ENCODE peak calls at places on chromosome 5, in four cellular contexts. S is CD8-positive, alpha-beta T cell; K is Jurkat, Clone E6-1; Q is IMR-90. Z is an unnamed sample.
A peak's percentile ranks its signal among the peaks of the same experiment; 100 is the strongest.

GRCh38 chr5:54243483-54244080 is 66.8 kb downstream of the ARL15 start:
- DNase-seq in Q (peak; percentile 47), S (no peak), K (peak; percentile 19), Z (peak; percentile 51)

GRCh38 chr5:19175776-19176570 is 812.0 kb downstream of the CDH18 start:
- DNase-seq in S (no peak), K (no peak), Q (no peak), Z (no peak)

GRCh38 chr5:97405941-97406340 is 222.9 kb upstream of the RIOK2 start:
- DNase-seq in K (no peak), Q (no peak), S (no peak), Z (no peak)

GRCh38 chr5:139820606-139821005 is 25.0 kb downstream of the PSD2 start:
- DNase-seq in Q (no peak), S (no peak), K (no peak), Z (no peak)

GRCh38 chr5:93581738-93582414 is 857 bp upstream of the NR2F1-AS1 start:
- DNase-seq in K (no peak), Q (peak; percentile 81), S (no peak), Z (no peak)

GRCh38 chr5:134543820-134544692 is 18.6 kb downstream of the JADE2 start:
- DNase-seq in Q (no peak), K (peak; percentile 68), S (no peak), Z (peak; percentile 85)

GRCh38 chr5:168407222-168407621 is 79.0 kb upstream of the RARS1 start:
- DNase-seq in K (no peak), S (no peak), Q (peak; percentile 25), Z (no peak)

GRCh38 chr5:106121972-106122605 is 1548.6 kb downstream of the EFNA5 start:
- DNase-seq in S (no peak), Q (peak; percentile 4), K (peak; percentile 1), Z (peak; percentile 41)

GRCh38 chr5:149687789-149688188 is 42.3 kb upstream of the PPARGC1B start:
- DNase-seq in Q (no peak), K (no peak), S (no peak), Z (no peak)

GRCh38 chr5:92050970-92051369 is 667.9 kb upstream of the ARRDC3 start:
- DNase-seq in S (no peak), K (no peak), Q (no peak), Z (no peak)

GRCh38 chr5:7628820-7629219 is 222.1 kb downstream of the CFAP90 start:
- DNase-seq in K (no peak), S (no peak), Q (no peak), Z (no peak)

GRCh38 chr5:138668451-138668850 is 84.8 kb upstream of the CTNNA1 start:
- DNase-seq in K (peak; percentile 67), S (peak; percentile 21), Q (no peak), Z (peak; percentile 53)

GRCh38 chr5:31116466-31117031 is 76.9 kb upstream of the CDH6 start:
- DNase-seq in K (no peak), S (no peak), Q (no peak), Z (no peak)

GRCh38 chr5:59351076-59351794 is 542.3 kb downstream of the PDE4D start:
- DNase-seq in Q (peak; percentile 29), S (no peak), K (no peak), Z (no peak)

GRCh38 chr5:115423541-115423940 is 121.0 kb downstream of the FEM1C start:
- DNase-seq in Q (no peak), K (no peak), S (no peak), Z (no peak)

GRCh38 chr5:15533124-15533893 is 33.3 kb downstream of the FBXL7 start:
- DNase-seq in K (no peak), Q (peak; percentile 55), S (no peak), Z (no peak)

GRCh38 chr5:83077662-83078261 is 415 bp downstream of the XRCC4 start:
- DNase-seq in Q (peak; percentile 31), S (peak; percentile 4), K (peak; percentile 17), Z (peak; percentile 37)

GRCh38 chr5:168694289-168694688 is 115.1 kb upstream of the PANK3 start:
- DNase-seq in S (no peak), Q (no peak), K (no peak), Z (no peak)

GRCh38 chr5:179149278-179149677 is 89.1 kb downstream of the ZNF354C start:
- DNase-seq in K (no peak), Q (no peak), S (no peak), Z (no peak)

GRCh38 chr5:146369691-146370090 is 31.1 kb downstream of the POU4F3 start:
- DNase-seq in K (no peak), Q (peak; percentile 53), S (no peak), Z (no peak)

GRCh38 chr5:107869459-107870115 is 198.8 kb upstream of the EFNA5 start:
- DNase-seq in K (no peak), Q (peak; percentile 84), S (no peak), Z (no peak)

GRCh38 chr5:10585120-10585915 is 21.4 kb downstream of the ANKRD33B start:
- DNase-seq in Q (no peak), S (no peak), K (peak; percentile 74), Z (no peak)

GRCh38 chr5:67303356-67303755 is 106.8 kb upstream of the CD180 start:
- DNase-seq in S (no peak), Q (peak; percentile 40), K (peak; percentile 1), Z (no peak)

GRCh38 chr5:6105350-6105749 is 273.0 kb downstream of the MED10 start:
- DNase-seq in S (no peak), Q (no peak), K (no peak), Z (no peak)

GRCh38 chr5:149118463-149118862 is 22.8 kb upstream of the ABLIM3 start:
- DNase-seq in S (no peak), K (no peak), Q (peak; percentile 21), Z (no peak)

GRCh38 chr5:139562847-139563246 is 1.7 kb downstream of the UBE2D2 start:
- DNase-seq in Q (no peak), K (no peak), S (no peak), Z (no peak)

GRCh38 chr5:71475788-71476384 is 20.4 kb downstream of the BDP1 start:
- DNase-seq in K (no peak), S (no peak), Q (peak; percentile 29), Z (peak; percentile 9)

GRCh38 chr5:121968910-121969607 is 7.3 kb downstream of the SRFBP1 start:
- DNase-seq in K (no peak), S (no peak), Q (peak; percentile 100), Z (no peak)

GRCh38 chr5:11797132-11797531 is 107.1 kb downstream of the CTNND2 start:
- DNase-seq in K (no peak), Q (no peak), S (no peak), Z (no peak)

GRCh38 chr5:101678494-101679193 is 617.4 kb downstream of the SLCO4C1 start:
- DNase-seq in K (peak; percentile 26), Q (peak; percentile 47), S (peak; percentile 1), Z (peak; percentile 54)

GRCh38 chr5:156259618-156260017 is 67.3 kb upstream of the SGCD start:
- DNase-seq in S (no peak), Q (no peak), K (no peak), Z (no peak)

GRCh38 chr5:163269624-163270023 is 167.8 kb upstream of the CCNG1 start:
- DNase-seq in S (no peak), Q (no peak), K (peak; percentile 27), Z (no peak)

GRCh38 chr5:156051972-156052371 is 275.0 kb upstream of the SGCD start:
- DNase-seq in Q (no peak), S (no peak), K (no peak), Z (no peak)

GRCh38 chr5:31481531-31481930 is 50.4 kb downstream of the DROSHA start:
- DNase-seq in S (no peak), Q (peak; percentile 55), K (no peak), Z (no peak)

GRCh38 chr5:113166285-113166684 is 189.7 kb downstream of the DCP2 start:
- DNase-seq in Q (peak; percentile 95), S (no peak), K (no peak), Z (no peak)

GRCh38 chr5:81971694-81972495 is at the start of gene ATG10:
- DNase-seq in S (peak; percentile 86), K (peak; percentile 88), Q (peak; percentile 90), Z (peak; percentile 95)

GRCh38 chr5:145479271-145479670 is 355.9 kb downstream of the PRELID2 start:
- DNase-seq in S (no peak), K (no peak), Q (no peak), Z (no peak)

GRCh38 chr5:17216974-17217325 is 481 bp upstream of the BASP1 start:
- DNase-seq in Q (peak; percentile 51), K (no peak), S (no peak), Z (no peak)

GRCh38 chr5:17219006-17219422 is 1.6 kb downstream of the BASP1 start:
- DNase-seq in S (no peak), K (no peak), Q (no peak), Z (peak; percentile 48)

GRCh38 chr5:17217421-17218352 is at the start of gene BASP1:
- DNase-seq in K (no peak), S (no peak), Q (peak; percentile 75), Z (peak; percentile 87)

GRCh38 chr5:17218353-17219005 is 1.0 kb downstream of the BASP1 start:
- DNase-seq in Q (peak; percentile 67), S (no peak), K (no peak), Z (peak; percentile 69)

DNA sequence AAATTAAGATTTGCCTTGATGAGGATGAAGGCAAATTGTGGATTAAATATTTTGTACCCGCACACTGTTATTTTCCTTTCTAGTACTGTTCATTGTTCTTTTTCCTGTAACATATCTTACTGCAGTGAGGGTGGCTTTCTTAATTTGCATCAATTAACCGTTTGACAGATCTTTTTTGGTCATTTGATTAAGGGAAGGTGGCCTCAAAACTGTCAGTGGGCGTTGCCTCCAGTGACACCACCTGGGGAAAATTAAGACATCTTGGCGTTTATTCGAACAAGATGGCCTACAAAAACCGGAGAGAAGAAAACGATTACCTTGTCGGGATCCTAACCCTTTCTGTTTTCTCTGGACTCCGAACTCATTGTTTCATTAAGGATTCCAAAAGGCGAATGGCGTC is 2.0 kb downstream of the BASP1 start:
- DNase-seq in S (no peak), K (no peak), Q (no peak), Z (peak; percentile 36)
- H3K4me3 ChIP-seq in S (no peak overlapping the region), K (no peak overlapping the region), Q (peak overlapping the region; percentile 75), Z (peak overlapping the region; percentile 78)

GRCh38 chr5:173302546-173303155 is 25.6 kb downstream of the STC2 start:
- DNase-seq in Q (peak; percentile 82), S (no peak), K (no peak), Z (no peak)

GRCh38 chr5:173304591-173304988 is 23.6 kb downstream of the STC2 start:
- DNase-seq in Q (no peak), K (no peak), S (no peak), Z (no peak)

GRCh38 chr5:173301695-173302545 is 26.3 kb downstream of the STC2 start:
- DNase-seq in Q (no peak), K (no peak), S (no peak), Z (no peak)

GRCh38 chr5:173306695-173307094 is 21.5 kb downstream of the STC2 start:
- DNase-seq in Q (no peak), S (no peak), K (no peak), Z (no peak)

GRCh38 chr5:173303878-173304590 is 24.2 kb downstream of the STC2 start:
- DNase-seq in Q (peak; percentile 74), K (no peak), S (no peak), Z (no peak)
- H3K4me3 ChIP-seq in Q (no peak overlapping the region), K (no peak overlapping the region), S (no peak overlapping the region), Z (no peak overlapping the region)

GRCh38 chr5:56475689-56476486 is 242.8 kb upstream of the ANKRD55 start:
- DNase-seq in S (no peak), Q (peak; percentile 50), K (no peak), Z (no peak)
- H3K4me3 ChIP-seq in S (no peak overlapping the region), Q (no peak overlapping the region), K (no peak overlapping the region), Z (no peak overlapping the region)

GRCh38 chr5:178118345-178118744 is 5.0 kb downstream of the N4BP3 start:
- DNase-seq in K (no peak), Q (no peak), S (no peak), Z (peak; percentile 48)
- H3K4me3 ChIP-seq in K (no peak overlapping the region), Q (no peak overlapping the region), S (no peak overlapping the region), Z (peak overlapping the region; percentile 36)